ENCODE peak calls at places on chromosomes 3 and 15, in six cellular contexts. Q is uterus, Y is esophagus muscularis mucosa, V is endodermal cell, Z is IMR-90, F is cardiac fibroblast. G is an unnamed sample.
A peak's percentile ranks its signal among the peaks of the same experiment; 100 is the strongest.

GRCh38 chr3:61699622-61700021 is 138.3 kb downstream of the PTPRG start:
- DNase-seq in Q (no peak), Y (no peak), V (no peak), Z (no peak), F (no peak), G (no peak)

GRCh38 chr3:196388946-196389345 is 43.3 kb downstream of the UBXN7 start:
- DNase-seq in Q (no peak), Y (no peak), V (no peak), Z (no peak), F (peak; percentile 5), G (no peak)

GRCh38 chr15:96342611-96343528 is 12.4 kb downstream of the NR2F2 start:
- DNase-seq in Q (peak; percentile 53), Y (no peak), V (peak; percentile 72), Z (no peak), F (no peak), G (no peak)

GRCh38 chr3:181838940-181839914 is 127.5 kb downstream of the SOX2 start:
- DNase-seq in Q (no peak), Y (no peak), V (no peak), Z (no peak), F (no peak), G (no peak)

GRCh38 chr3:110521019-110521418 is 550.6 kb upstream of the NECTIN3 start:
- DNase-seq in Q (no peak), Y (no peak), V (no peak), Z (peak; percentile 98), F (peak; percentile 98), G (no peak)

GRCh38 chr3:59812778-59813558 is 763.1 kb upstream of the CFAP20DC start:
- DNase-seq in Q (no peak), Y (no peak), V (peak; percentile 72), Z (peak; percentile 53), F (peak; percentile 16), G (no peak)

GRCh38 chr15:92665100-92665555 is 9.6 kb upstream of the FAM174B start:
- DNase-seq in Q (no peak), Y (peak; percentile 79), V (peak; percentile 48), Z (peak; percentile 69), F (peak; percentile 87), G (no peak)

GRCh38 chr15:66751579-66751978 is 49.5 kb downstream of the SMAD6 start:
- DNase-seq in Q (no peak), Y (no peak), V (no peak), Z (no peak), F (no peak), G (peak; percentile 62)

GRCh38 chr3:194137314-194138097 is 1.6 kb downstream of the HES1 start:
- DNase-seq in Q (peak; percentile 64), Y (no peak), V (peak; percentile 81), Z (peak; percentile 68), F (peak; percentile 77), G (peak; percentile 68)

GRCh38 chr15:52112203-52112750 is 298 bp downstream of the BCL2L10 start:
- DNase-seq in Q (no peak), Y (no peak), V (peak; percentile 72), Z (no peak), F (no peak), G (peak; percentile 44)

GRCh38 chr15:79157631-79158592 is 67.3 kb upstream of the RASGRF1 start:
- DNase-seq in Q (no peak), Y (peak; percentile 68), V (no peak), Z (no peak), F (no peak), G (no peak)

GRCh38 chr15:75202251-75203016 is 752 bp downstream of the C15orf39 start:
- DNase-seq in Q (peak; percentile 70), Y (peak; percentile 95), V (peak; percentile 82), Z (peak; percentile 86), F (peak; percentile 82), G (peak; percentile 81)

GRCh38 chr3:187352581-187353575 is 15.3 kb upstream of the RTP4 start:
- DNase-seq in Q (no peak), Y (no peak), V (no peak), Z (peak; percentile 7), F (no peak), G (no peak)

GRCh38 chr3:141147657-141148056 is 84.0 kb upstream of the PXYLP1 start:
- DNase-seq in Q (no peak), Y (no peak), V (peak; percentile 48), Z (no peak), F (no peak), G (no peak)

DNA sequence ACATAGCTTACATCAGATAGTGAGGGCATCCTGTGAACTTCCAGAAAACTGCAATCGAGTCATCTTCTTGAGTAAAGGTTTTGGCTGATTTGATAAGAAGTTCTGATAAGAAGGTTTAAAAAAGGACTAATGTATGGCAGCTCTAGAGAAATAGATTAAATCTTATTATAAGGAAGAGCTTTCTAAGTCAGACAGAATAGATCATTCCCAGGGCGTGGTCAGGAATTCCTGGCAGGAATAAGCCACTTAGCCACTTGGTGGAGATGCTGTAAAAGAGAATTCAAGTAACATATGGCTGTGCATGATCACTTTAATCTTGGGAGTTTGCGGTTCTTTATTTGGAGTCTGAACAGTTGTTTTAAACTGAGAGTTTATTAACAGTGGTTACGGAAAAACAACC is 17.4 kb downstream of the PGBD4 start:
- DNase-seq in Q (no peak), Y (no peak), V (no peak), Z (no peak), F (peak; percentile 20), G (no peak)
- TF ChIP-seq CTCF in Q (no peak), Y (no peak), V (no peak), Z (no peak), F (no peak), G (no peak)

DNA sequence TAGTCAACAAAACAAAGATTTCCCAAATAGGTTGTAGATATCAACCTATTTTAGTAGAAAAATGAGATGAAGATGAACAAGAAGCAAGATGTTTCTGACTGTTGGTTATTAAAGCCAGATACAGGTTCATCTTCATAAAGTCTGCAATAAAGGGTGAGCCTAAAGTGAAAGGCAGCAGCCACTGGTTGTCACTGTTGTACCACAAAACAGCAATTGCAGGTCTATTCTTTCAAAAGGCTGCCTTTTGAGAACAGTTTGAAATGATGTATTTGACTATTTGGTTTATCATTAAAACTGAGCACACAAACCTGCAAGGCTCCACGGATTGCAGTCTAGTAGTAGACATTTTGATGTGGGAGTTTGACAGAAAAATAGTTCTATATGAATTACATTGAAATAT is 543.4 kb downstream of the GBE1 start:
- DNase-seq in Q (no peak), Y (no peak), V (peak; percentile 59), Z (no peak), F (peak; percentile 39), G (peak; percentile 56)
- H3K4me3 ChIP-seq in Q (no peak overlapping the region), Y (no peak overlapping the region), V (no peak overlapping the region), Z (no peak overlapping the region), F (no peak overlapping the region), G (no peak overlapping the region)

GRCh38 chr3:128122013-128122412 is 1.6 kb downstream of the RUVBL1 start:
- DNase-seq in Q (no peak), Y (no peak), V (no peak), Z (no peak), F (no peak), G (no peak)

GRCh38 chr3:128127236-128127635 is 3.6 kb upstream of the RUVBL1 start:
- DNase-seq in Q (no peak), Y (no peak), V (no peak), Z (no peak), F (no peak), G (no peak)

GRCh38 chr3:128123231-128123537 is 428 bp downstream of the RUVBL1 start:
- DNase-seq in Q (no peak), Y (no peak), V (no peak), Z (no peak), F (no peak), G (no peak)

DNA sequence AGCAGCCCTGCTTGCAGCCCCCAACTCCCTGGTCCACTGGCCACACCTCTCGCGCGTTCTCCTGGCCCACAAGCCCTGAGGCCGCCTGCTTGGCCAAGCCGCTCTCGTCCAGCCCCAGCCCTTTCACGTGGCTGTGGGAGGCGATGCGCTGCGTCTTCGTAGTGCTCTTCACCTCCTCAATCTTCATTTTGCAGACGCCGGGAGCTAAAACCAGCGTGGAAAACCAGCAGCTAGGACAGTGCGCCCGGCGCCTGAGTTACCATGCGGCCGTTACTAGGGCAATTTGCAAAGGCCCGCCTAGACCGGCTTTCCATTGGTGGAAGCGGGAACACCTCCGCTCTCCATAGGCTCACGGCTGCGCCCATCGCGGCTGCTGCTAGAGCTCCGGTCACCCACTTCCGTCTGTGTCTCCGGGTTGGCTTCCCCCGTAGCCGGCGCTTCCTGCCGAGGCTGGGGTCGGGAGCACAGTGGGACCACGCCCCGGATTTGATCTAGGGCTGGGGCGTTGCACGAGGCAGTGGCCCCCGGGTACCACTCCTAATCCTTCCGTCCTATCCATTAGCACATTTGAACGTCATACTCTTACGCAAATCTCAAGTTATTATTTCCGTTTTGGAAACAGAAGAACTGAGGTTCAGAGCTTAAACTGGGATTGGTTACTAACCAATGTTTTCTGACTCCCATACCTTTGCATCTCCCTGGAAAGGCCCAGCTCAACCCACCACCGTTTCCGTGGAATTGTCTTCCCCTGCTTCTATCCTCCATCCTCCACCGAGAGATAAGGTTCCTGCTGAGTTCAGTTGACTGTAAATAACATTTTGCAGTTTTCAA is at the start of gene RUVBL1:
- DNase-seq in Q (peak; percentile 97), Y (peak; percentile 98), V (peak; percentile 99), Z (peak; percentile 96), F (peak; percentile 99), G (peak; percentile 99)
- TF ChIP-seq CTCF in Q (peak; percentile 28), Y (no peak), V (no peak), Z (no peak), F (no peak), G (no peak)

GRCh38 chr15:50881121-50882048 is 27.1 kb upstream of the AP4E1 start:
- DNase-seq in Q (no peak), Y (no peak), V (no peak), Z (peak; percentile 19), F (peak; percentile 24), G (no peak)

GRCh38 chr15:50884583-50884982 is 23.9 kb upstream of the AP4E1 start:
- DNase-seq in Q (no peak), Y (no peak), V (no peak), Z (peak; percentile 61), F (no peak), G (no peak)

GRCh38 chr15:50886611-50887350 is 21.7 kb upstream of the AP4E1 start:
- DNase-seq in Q (no peak), Y (no peak), V (no peak), Z (no peak), F (no peak), G (no peak)

GRCh38 chr15:50886139-50886467 is 22.4 kb upstream of the AP4E1 start:
- DNase-seq in Q (no peak), Y (no peak), V (no peak), Z (no peak), F (no peak), G (no peak)

DNA sequence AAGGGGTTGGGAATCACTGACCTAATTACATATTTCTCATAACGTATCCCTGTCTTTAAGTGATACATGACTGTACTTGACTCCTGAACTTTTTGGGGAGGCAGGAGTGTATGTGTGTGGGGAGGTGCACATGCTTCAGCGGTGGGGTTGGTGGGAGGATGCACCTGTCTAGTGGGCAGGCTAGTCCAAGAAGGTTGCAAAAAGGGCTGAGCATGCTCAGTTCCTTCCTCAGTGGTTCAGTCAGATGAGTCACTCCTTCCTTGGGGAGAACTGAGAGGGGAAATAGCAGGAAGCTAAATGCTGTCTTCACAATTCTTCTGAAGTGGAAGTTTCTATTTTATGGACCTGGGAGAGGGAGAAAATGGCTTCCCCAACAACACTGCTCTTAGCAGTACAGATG is 24.6 kb upstream of the AP4E1 start:
- DNase-seq in Q (no peak), Y (no peak), V (no peak), Z (peak; percentile 46), F (peak; percentile 65), G (no peak)
- H3K4me3 ChIP-seq in Q (no peak overlapping the region), Y (no peak overlapping the region), V (no peak overlapping the region), Z (no peak overlapping the region), F (no peak overlapping the region), G (no peak overlapping the region)

G was measured in BE2C.